ENCODE peak calls at places on chromosomes 7 and 10, in four cellular contexts. V, T, P and R are unnamed samples.

GRCh38 chr10:50990568-50991495 is 83.5 kb upstream of the PRKG1 start:
- DNase-seq in P (peak), T (peak), V (no peak), R (peak)

GRCh38 chr10:118543714-118544400 is 51.6 kb downstream of the PRLHR start:
- DNase-seq in P (peak), T (peak), V (no peak), R (peak)

GRCh38 chr7:112010994-112011393 is 195.2 kb downstream of the DOCK4 start:
- DNase-seq in V (no peak), P (no peak), T (no peak), R (no peak)

GRCh38 chr10:132762267-132762666 is 23.7 kb downstream of the NKX6-2 start:
- DNase-seq in T (peak), V (no peak), P (no peak), R (no peak)

GRCh38 chr7:26376208-26376917 is 84.7 kb downstream of the SNX10 start:
- DNase-seq in P (peak), T (peak), V (no peak), R (peak)

GRCh38 chr7:2624293-2624881 is 7.4 kb upstream of the TTYH3 start:
- DNase-seq in T (no peak), V (no peak), P (peak), R (no peak)

GRCh38 chr10:95236068-95236903 is 42.2 kb downstream of the ACSM6 start:
- DNase-seq in P (peak), V (no peak), T (peak), R (no peak)

GRCh38 chr7:151243411-151244155 is 4.9 kb downstream of the SMARCD3 start:
- DNase-seq in V (no peak), P (no peak), T (peak), R (no peak)

GRCh38 chr7:5767066-5767465 is 14.4 kb downstream of the RNF216 start:
- DNase-seq in P (peak), V (no peak), T (no peak), R (no peak)

GRCh38 chr7:55307123-55307916 is 57.8 kb upstream of the LANCL2 start:
- DNase-seq in T (no peak), V (no peak), P (peak), R (no peak)

GRCh38 chr7:14507617-14508016 is 394.9 kb downstream of the DGKB start:
- DNase-seq in T (no peak), P (peak), V (peak), R (no peak)

GRCh38 chr10:31101123-31101522 is 69.5 kb upstream of the ZNF438 start:
- DNase-seq in V (no peak), P (peak), T (peak), R (no peak)

GRCh38 chr7:522071-522937 is 2.7 kb upstream of the PDGFA start:
- DNase-seq in P (peak), T (peak), V (no peak), R (peak)